ENCODE peak calls at places on chromosomes 7 and 10, in nine cellular contexts. C, T, G, F, S, M, P, N and Q are unnamed samples.

GRCh38 chr10:5293691-5294550 is 70.8 kb upstream of the UCN3 start:
- DNase-seq in C (no peak), T (peak), G (no peak), F (peak), S (peak), M (peak), P (peak), N (no peak), Q (no peak)

GRCh38 chr10:45373003-45373782 is 823 bp upstream of the ALOX5 start:
- DNase-seq in C (no peak), T (no peak), G (no peak), F (peak), S (peak), M (peak), P (no peak), N (no peak), Q (no peak)

GRCh38 chr10:94066411-94066810 is 72.7 kb downstream of the PLCE1 start:
- DNase-seq in C (no peak), T (peak), G (no peak), F (no peak), S (no peak), M (peak), P (peak), N (no peak), Q (no peak)

GRCh38 chr10:131822694-131823245 is 78.0 kb upstream of the PPP2R2D start:
- DNase-seq in C (no peak), T (no peak), G (no peak), F (no peak), S (peak), M (no peak), P (no peak), N (no peak), Q (peak)

GRCh38 chr10:88491314-88491713 is 91.8 kb downstream of the RNLS start:
- DNase-seq in C (no peak), T (no peak), G (no peak), F (no peak), S (no peak), M (no peak), P (no peak), N (no peak), Q (no peak)

GRCh38 chr7:7681191-7681935 is 37.0 kb downstream of the RPA3 start:
- DNase-seq in C (peak), T (peak), G (no peak), F (no peak), S (no peak), M (peak), P (peak), N (peak), Q (no peak)

GRCh38 chr10:36187382-36188042 is 545.4 kb upstream of the FZD8 start:
- DNase-seq in C (no peak), T (no peak), G (no peak), F (no peak), S (no peak), M (no peak), P (no peak), N (no peak), Q (no peak)

GRCh38 chr10:18658301-18658991 is 785 bp upstream of the ARL5B start:
- DNase-seq in C (no peak), T (no peak), G (no peak), F (no peak), S (peak), M (peak), P (peak), N (no peak), Q (no peak)

GRCh38 chr10:13272164-13272571 is 27.7 kb downstream of the PHYH start:
- DNase-seq in C (peak), T (peak), G (peak), F (no peak), S (no peak), M (no peak), P (no peak), N (no peak), Q (no peak)

GRCh38 chr10:93068411-93069244 is 5.1 kb upstream of the CYP26A1 start:
- DNase-seq in C (no peak), T (no peak), G (no peak), F (no peak), S (no peak), M (no peak), P (no peak), N (peak), Q (no peak)

GRCh38 chr7:48109848-48110663 is 21.0 kb downstream of the UPP1 start:
- DNase-seq in C (peak), T (no peak), G (no peak), F (peak), S (peak), M (peak), P (peak), N (peak), Q (no peak)

GRCh38 chr10:110843031-110843430 is 28.7 kb upstream of the PDCD4 start:
- DNase-seq in C (peak), T (no peak), G (no peak), F (no peak), S (no peak), M (no peak), P (no peak), N (no peak), Q (no peak)

GRCh38 chr10:53664620-53665019 is 892.0 kb upstream of the MBL2 start:
- DNase-seq in C (no peak), T (no peak), G (no peak), F (no peak), S (no peak), M (peak), P (no peak), N (peak), Q (no peak)

GRCh38 chr10:3623746-3624145 is 161.3 kb downstream of the KLF6 start:
- DNase-seq in C (no peak), T (peak), G (no peak), F (no peak), S (no peak), M (no peak), P (peak), N (no peak), Q (no peak)

GRCh38 chr10:599767-600166 is 89.7 kb downstream of the DIP2C start:
- DNase-seq in C (no peak), T (no peak), G (peak), F (no peak), S (no peak), M (no peak), P (no peak), N (no peak), Q (no peak)

GRCh38 chr7:65342723-65343629 is 30.7 kb upstream of the ZNF92 start:
- DNase-seq in C (no peak), T (no peak), G (no peak), F (no peak), S (no peak), M (no peak), P (no peak), N (no peak), Q (no peak)

GRCh38 chr10:17009228-17009700 is 120.3 kb downstream of the CUBN start:
- DNase-seq in C (no peak), T (no peak), G (no peak), F (no peak), S (no peak), M (no peak), P (peak), N (no peak), Q (no peak)

GRCh38 chr7:95549818-95550529 is 46.3 kb downstream of the PDK4 start:
- DNase-seq in C (peak), T (peak), G (no peak), F (no peak), S (no peak), M (no peak), P (peak), N (peak), Q (no peak)

GRCh38 chr10:12405342-12406320 is 56.3 kb downstream of the CAMK1D start:
- DNase-seq in C (no peak), T (no peak), G (peak), F (no peak), S (no peak), M (no peak), P (peak), N (no peak), Q (no peak)

GRCh38 chr10:89646833-89647570 is 2.0 kb upstream of the PANK1 start:
- DNase-seq in C (no peak), T (no peak), G (no peak), F (no peak), S (no peak), M (no peak), P (no peak), N (no peak), Q (no peak)

GRCh38 chr10:133151528-133151927 is 8.5 kb upstream of the KNDC1 start:
- DNase-seq in C (no peak), T (no peak), G (no peak), F (no peak), S (no peak), M (no peak), P (no peak), N (no peak), Q (no peak)